ENCODE peak calls at places on chromosomes 7 and 10, in four cellular contexts. V, Y, M and K are unnamed samples.

GRCh38 chr7:139054101-139054500 is 18.3 kb upstream of the ZC3HAV1L start:
- DNase-seq in Y (no peak), V (no peak), M (no peak), K (peak)

GRCh38 chr10:4622374-4622773 is 203.6 kb upstream of the AKR1E2 start:
- DNase-seq in M (no peak), V (no peak), Y (no peak), K (no peak)

GRCh38 chr10:17206210-17206709 is 4.8 kb upstream of the TRDMT1 start:
- DNase-seq in M (peak), V (no peak), Y (no peak), K (no peak)

GRCh38 chr7:39428221-39428620 is 138.0 kb upstream of the YAE1 start:
- DNase-seq in M (peak), V (no peak), Y (no peak), K (no peak)

GRCh38 chr10:22666287-22667092 is 47.9 kb downstream of the PIP4K2A start:
- DNase-seq in M (peak), V (no peak), Y (no peak), K (no peak)

GRCh38 chr7:92751902-92752901 is 84.2 kb downstream of the CDK6 start:
- DNase-seq in M (peak), Y (no peak), V (no peak), K (no peak)

GRCh38 chr7:154903083-154903731 is 99.7 kb downstream of the PAXIP1 start:
- DNase-seq in Y (no peak), V (no peak), M (no peak), K (no peak)

GRCh38 chr7:134140889-134141867 is 14.0 kb downstream of the LRGUK start:
- DNase-seq in V (peak), M (peak), Y (peak), K (peak)

GRCh38 chr10:132667613-132668394 is 118.1 kb downstream of the NKX6-2 start:
- DNase-seq in M (peak), Y (peak), V (no peak), K (no peak)

GRCh38 chr10:110679633-110680472 is 35.7 kb downstream of the RBM20 start:
- DNase-seq in V (no peak), M (no peak), Y (no peak), K (no peak)

GRCh38 chr10:102713814-102714620 is at the start of gene ARL3:
- DNase-seq in M (peak), V (peak), Y (peak), K (peak)

GRCh38 chr7:99193527-99194214 is 14.2 kb downstream of the KPNA7 start:
- DNase-seq in V (no peak), Y (no peak), M (peak), K (no peak)

DNA sequence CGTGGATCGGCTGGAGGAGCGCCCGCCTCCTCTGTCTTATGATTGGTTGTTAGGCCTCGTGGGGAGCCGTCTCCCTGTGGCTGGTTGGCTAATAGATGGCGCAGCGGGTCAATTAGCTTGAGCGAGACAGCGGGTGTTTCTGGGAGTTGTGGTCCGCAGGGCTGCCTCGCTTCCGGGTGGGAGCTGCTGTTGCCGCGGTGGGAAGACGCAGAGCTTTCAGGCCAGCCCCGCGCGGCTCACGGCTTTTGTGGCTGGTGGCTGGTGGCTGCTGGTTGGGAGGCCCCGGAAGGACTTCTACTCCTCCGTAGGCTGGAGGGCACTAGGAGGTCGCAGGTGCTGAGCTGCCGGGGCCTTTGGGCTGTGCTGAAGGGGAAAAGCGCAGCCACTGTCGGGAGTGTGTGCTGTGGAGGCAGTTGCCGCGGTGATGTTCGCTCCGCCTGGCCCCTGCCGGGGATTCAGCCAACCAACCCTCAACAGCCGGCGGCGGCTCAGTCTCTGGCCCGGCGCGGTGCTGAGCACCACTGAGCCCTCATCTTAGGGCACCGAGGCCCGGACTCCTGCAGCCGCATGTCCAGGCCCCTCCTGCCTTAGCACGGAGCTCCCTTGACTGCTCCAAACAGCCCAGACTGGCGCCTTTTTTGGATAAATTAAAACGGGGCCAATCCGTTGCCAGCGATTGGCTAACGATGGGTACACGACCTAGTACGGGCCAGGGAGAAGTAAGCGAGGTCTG is 651 bp upstream of the C10orf143 start:
- DNase-seq in V (peak), Y (peak), M (peak), K (peak)
- TF ChIP-seq CTCF in V (no peak), Y (no peak), M (no peak), K (no peak)

GRCh38 chr10:89466599-89467035 is 52.2 kb downstream of the IFIT5 start:
- DNase-seq in M (peak), V (no peak), Y (no peak), K (peak)
- TF ChIP-seq CTCF in M (peak), V (no peak), Y (peak), K (no peak)

GRCh38 chr10:116272497-116273221 is at the start of gene GFRA1:
- DNase-seq in M (no peak), Y (no peak), V (peak), K (peak)

GRCh38 chr10:116270691-116271592 is 2.1 kb downstream of the GFRA1 start:
- DNase-seq in V (peak), Y (no peak), M (no peak), K (peak)

GRCh38 chr10:116271593-116272496 is 1.2 kb downstream of the GFRA1 start:
- DNase-seq in M (no peak), V (peak), Y (no peak), K (peak)

GRCh38 chr10:116278832-116279231 is 5.8 kb upstream of the GFRA1 start:
- DNase-seq in Y (no peak), M (no peak), V (no peak), K (no peak)

DNA sequence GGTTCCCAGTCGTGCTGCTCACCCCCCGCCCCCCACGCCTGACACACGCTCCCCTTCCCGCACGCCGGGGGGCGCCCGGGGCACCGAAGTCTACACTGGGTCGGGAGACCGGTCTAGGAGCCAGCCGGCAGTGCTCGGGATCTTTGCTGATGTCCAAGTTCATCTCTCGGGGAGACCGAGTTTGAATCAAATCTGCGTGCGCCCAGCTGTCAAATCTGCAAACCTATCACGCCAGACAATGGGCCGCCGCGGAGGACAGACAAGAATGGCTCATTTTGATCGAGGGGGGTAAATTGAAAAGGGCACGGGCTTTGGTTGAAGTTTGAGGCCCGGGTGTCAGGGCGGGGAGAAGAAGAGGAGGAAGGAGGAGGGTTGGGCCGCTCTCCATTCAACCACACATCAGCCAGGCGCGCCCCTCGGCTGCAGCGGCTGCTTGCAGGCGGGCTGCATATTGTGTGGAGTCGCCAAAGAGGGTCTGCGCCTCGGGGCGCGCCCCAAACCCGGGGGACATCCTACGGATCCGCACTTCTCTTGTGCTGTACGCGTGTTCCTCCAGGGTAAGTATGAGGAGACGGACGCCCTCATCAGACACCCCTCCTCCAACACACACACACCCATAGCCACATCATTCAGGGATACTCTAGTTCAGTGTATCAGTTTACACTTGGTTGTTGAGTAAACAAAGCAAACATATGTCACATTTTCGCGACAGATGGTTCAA is 1.3 kb upstream of the GFRA1 start:
- DNase-seq in M (peak), Y (no peak), V (peak), K (peak)
- TF ChIP-seq CTCF in M (no peak), Y (no peak), V (no peak), K (no peak)

GRCh38 chr7:26471676-26472075 is 180.0 kb downstream of the SNX10 start:
- DNase-seq in V (no peak), Y (no peak), M (no peak), K (no peak)
- TF ChIP-seq CTCF in V (no peak), Y (no peak), M (no peak), K (no peak)

GRCh38 chr10:83274088-83274487 is 865.2 kb upstream of the GHITM start:
- DNase-seq in V (no peak), Y (no peak), M (no peak), K (no peak)

GRCh38 chr10:83276971-83277370 is 862.3 kb upstream of the GHITM start:
- DNase-seq in Y (no peak), V (no peak), M (no peak), K (no peak)

DNA sequence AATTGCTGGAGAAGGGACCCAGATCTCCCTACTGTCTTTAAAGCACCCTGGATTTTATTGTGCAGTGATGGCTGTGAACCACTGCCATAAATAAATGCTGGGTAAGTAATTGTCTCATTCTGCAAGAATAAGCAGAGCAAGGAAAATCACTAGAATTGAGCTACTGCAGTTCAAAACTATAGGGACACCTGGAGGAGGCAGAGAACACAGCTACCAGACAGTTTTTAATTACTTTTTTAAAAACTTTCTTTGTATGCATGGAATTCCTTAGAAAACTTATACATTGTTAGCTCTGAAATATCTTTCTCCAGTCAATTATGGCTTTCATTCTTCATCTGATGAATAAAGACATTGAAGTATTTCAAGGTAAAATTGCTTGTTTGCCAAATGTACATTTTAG is 866.3 kb upstream of the GHITM start:
- DNase-seq in V (no peak), M (peak), Y (no peak), K (no peak)
- TF ChIP-seq CTCF in V (no peak), M (no peak), Y (no peak), K (peak)

DNA sequence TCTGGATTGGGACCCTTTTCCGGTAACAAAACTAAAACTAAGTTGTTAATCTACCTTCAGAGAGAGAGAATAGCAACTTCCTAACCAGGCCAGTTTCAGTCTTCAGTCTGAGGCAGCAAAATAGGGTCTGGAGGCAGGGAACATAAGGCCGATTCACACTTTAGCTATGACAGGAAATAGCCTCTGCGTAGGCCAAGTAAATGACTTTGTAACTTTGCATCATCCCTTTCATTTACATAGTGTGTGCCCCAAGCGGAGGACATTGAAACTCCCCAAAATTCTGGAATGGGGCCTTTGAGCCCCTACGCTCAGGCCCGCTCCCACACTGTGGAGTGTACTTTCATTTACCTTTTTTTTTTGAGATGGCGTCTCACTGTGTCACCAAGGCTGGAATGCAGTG is 1.7 kb upstream of the UPP1 start:
- DNase-seq in M (peak), V (no peak), Y (no peak), K (no peak)
- TF ChIP-seq CTCF in M (no peak), V (no peak), Y (no peak), K (no peak)

GRCh38 chr10:84159076-84159475 is 14.5 kb upstream of the GPR15LG start:
- DNase-seq in V (no peak), M (no peak), Y (no peak), K (no peak)

GRCh38 chr10:84158061-84158460 is 15.5 kb upstream of the GPR15LG start:
- DNase-seq in M (no peak), Y (no peak), V (no peak), K (no peak)

GRCh38 chr10:84158549-84158948 is 15.1 kb upstream of the GPR15LG start:
- DNase-seq in Y (no peak), V (no peak), M (no peak), K (no peak)

GRCh38 chr10:84163992-84164391 is 9.6 kb upstream of the GPR15LG start:
- DNase-seq in Y (no peak), V (no peak), M (no peak), K (no peak)

DNA sequence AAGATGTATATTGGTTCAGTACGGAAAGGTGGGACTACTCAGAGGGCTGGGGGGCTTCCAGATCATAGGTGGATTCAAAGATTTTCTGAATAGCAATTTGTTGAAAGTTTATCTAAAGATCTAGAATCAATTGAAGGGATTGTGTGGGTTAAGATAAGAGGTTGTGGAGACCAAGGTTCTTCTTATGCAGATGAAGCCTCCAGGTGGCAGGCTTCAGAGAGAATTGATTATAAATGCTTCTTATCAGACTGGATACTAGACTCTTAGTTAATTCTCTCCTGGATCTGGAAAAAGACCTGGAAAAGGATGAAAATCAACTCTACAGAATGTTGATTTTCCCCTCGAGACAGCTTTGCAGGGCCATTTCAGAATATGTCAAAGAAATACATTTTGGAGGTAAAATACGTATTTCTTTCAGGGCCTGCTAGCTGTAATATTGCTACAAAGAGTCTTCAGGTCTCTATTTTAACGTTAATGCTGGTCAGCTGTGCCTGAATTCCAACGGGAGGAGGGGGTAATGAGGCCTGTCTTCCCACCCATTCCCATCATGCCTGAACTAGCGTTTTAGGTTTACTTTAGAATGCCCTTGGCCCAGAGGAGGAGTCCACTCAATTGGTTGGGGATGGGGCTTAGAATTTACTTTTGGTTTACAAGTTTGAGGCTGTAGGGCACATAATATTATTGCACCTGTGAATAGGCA is 12.8 kb upstream of the GPR15LG start:
- DNase-seq in M (no peak), Y (no peak), V (no peak), K (no peak)
- TF ChIP-seq CTCF in M (no peak), Y (no peak), V (no peak), K (no peak)